ENCODE peak calls at places on chromosome 1, in nine cellular contexts. One of them, this sample, is unnamed.

GRCh38 chr1:61403863-61404615 is 320.9 kb downstream of the TM2D1 start:
- DNase-seq in DMS153: no peak
- DNase-seq in HEK293T: peak; percentile 46
- DNase-seq in renal cortical epithelial cell: peak; percentile 33
- DNase-seq in anterior cingulate cortex: no peak
- DNase-seq in activated CD4-positive, alpha-beta T cell treated with anti-CD3 and anti-CD28 coated beads for 48 hours: no peak
- DNase-seq in psoas muscle: no peak
- DNase-seq in HFFc6: no peak
- DNase-seq in T-helper 1 cell: no peak
- DNase-seq in this sample: peak; percentile 3

GRCh38 chr1:185337221-185337620 is 20.2 kb upstream of the IVNS1ABP start:
- DNase-seq in DMS153: no peak
- DNase-seq in HEK293T: no peak
- DNase-seq in renal cortical epithelial cell: no peak
- DNase-seq in anterior cingulate cortex: no peak
- DNase-seq in activated CD4-positive, alpha-beta T cell treated with anti-CD3 and anti-CD28 coated beads for 48 hours: no peak
- DNase-seq in psoas muscle: no peak
- DNase-seq in HFFc6: peak; percentile 47
- DNase-seq in T-helper 1 cell: no peak
- DNase-seq in this sample: no peak

GRCh38 chr1:224507771-224508523 is 73.3 kb upstream of the WDR26 start:
- DNase-seq in DMS153: no peak
- DNase-seq in HEK293T: no peak
- DNase-seq in renal cortical epithelial cell: no peak
- DNase-seq in anterior cingulate cortex: no peak
- DNase-seq in activated CD4-positive, alpha-beta T cell treated with anti-CD3 and anti-CD28 coated beads for 48 hours: no peak
- DNase-seq in psoas muscle: no peak
- DNase-seq in HFFc6: peak; percentile 24
- DNase-seq in T-helper 1 cell: no peak
- DNase-seq in this sample: no peak

GRCh38 chr1:164922585-164922984 is 363.6 kb downstream of the PBX1 start:
- DNase-seq in DMS153: no peak
- DNase-seq in HEK293T: no peak
- DNase-seq in renal cortical epithelial cell: no peak
- DNase-seq in anterior cingulate cortex: no peak
- DNase-seq in activated CD4-positive, alpha-beta T cell treated with anti-CD3 and anti-CD28 coated beads for 48 hours: no peak
- DNase-seq in psoas muscle: no peak
- DNase-seq in HFFc6: no peak
- DNase-seq in T-helper 1 cell: no peak
- DNase-seq in this sample: no peak

GRCh38 chr1:20168547-20169491 is 17.1 kb upstream of the UBXN10 start:
- DNase-seq in DMS153: no peak
- DNase-seq in HEK293T: no peak
- DNase-seq in renal cortical epithelial cell: no peak
- DNase-seq in anterior cingulate cortex: peak; percentile 53
- DNase-seq in activated CD4-positive, alpha-beta T cell treated with anti-CD3 and anti-CD28 coated beads for 48 hours: no peak
- DNase-seq in psoas muscle: no peak
- DNase-seq in HFFc6: no peak
- DNase-seq in T-helper 1 cell: no peak
- DNase-seq in this sample: no peak

GRCh38 chr1:54342306-54342705 is 63.9 kb downstream of the SSBP3 start:
- DNase-seq in DMS153: no peak
- DNase-seq in HEK293T: no peak
- DNase-seq in renal cortical epithelial cell: no peak
- DNase-seq in anterior cingulate cortex: no peak
- DNase-seq in activated CD4-positive, alpha-beta T cell treated with anti-CD3 and anti-CD28 coated beads for 48 hours: no peak
- DNase-seq in psoas muscle: no peak
- DNase-seq in HFFc6: no peak
- DNase-seq in T-helper 1 cell: no peak
- DNase-seq in this sample: no peak

GRCh38 chr1:159296697-159297375 is 5.3 kb upstream of the FCER1A start:
- DNase-seq in DMS153: no peak
- DNase-seq in HEK293T: no peak
- DNase-seq in renal cortical epithelial cell: no peak
- DNase-seq in anterior cingulate cortex: no peak
- DNase-seq in activated CD4-positive, alpha-beta T cell treated with anti-CD3 and anti-CD28 coated beads for 48 hours: no peak
- DNase-seq in psoas muscle: no peak
- DNase-seq in HFFc6: no peak
- DNase-seq in T-helper 1 cell: no peak
- DNase-seq in this sample: no peak

GRCh38 chr1:19268445-19268844 is 16.8 kb downstream of the MRTO4 start:
- DNase-seq in DMS153: no peak
- DNase-seq in HEK293T: no peak
- DNase-seq in renal cortical epithelial cell: no peak
- DNase-seq in anterior cingulate cortex: no peak
- DNase-seq in activated CD4-positive, alpha-beta T cell treated with anti-CD3 and anti-CD28 coated beads for 48 hours: no peak
- DNase-seq in psoas muscle: no peak
- DNase-seq in HFFc6: no peak
- DNase-seq in T-helper 1 cell: no peak
- DNase-seq in this sample: no peak

GRCh38 chr1:95323117-95323516 is 89.1 kb downstream of the RWDD3 start:
- DNase-seq in DMS153: peak; percentile 37
- DNase-seq in HEK293T: no peak
- DNase-seq in renal cortical epithelial cell: peak; percentile 30
- DNase-seq in anterior cingulate cortex: no peak
- DNase-seq in activated CD4-positive, alpha-beta T cell treated with anti-CD3 and anti-CD28 coated beads for 48 hours: no peak
- DNase-seq in psoas muscle: no peak
- DNase-seq in HFFc6: no peak
- DNase-seq in T-helper 1 cell: no peak
- DNase-seq in this sample: no peak

GRCh38 chr1:190373705-190374336 is 103.8 kb downstream of the BRINP3 start:
- DNase-seq in DMS153: no peak
- DNase-seq in HEK293T: peak; percentile 34
- DNase-seq in renal cortical epithelial cell: peak; percentile 29
- DNase-seq in anterior cingulate cortex: no peak
- DNase-seq in activated CD4-positive, alpha-beta T cell treated with anti-CD3 and anti-CD28 coated beads for 48 hours: no peak
- DNase-seq in psoas muscle: no peak
- DNase-seq in HFFc6: no peak
- DNase-seq in T-helper 1 cell: no peak
- DNase-seq in this sample: no peak

GRCh38 chr1:17351598-17352324 is 20.2 kb upstream of the PADI6 start:
- DNase-seq in DMS153: no peak
- DNase-seq in HEK293T: no peak
- DNase-seq in renal cortical epithelial cell: no peak
- DNase-seq in anterior cingulate cortex: no peak
- DNase-seq in activated CD4-positive, alpha-beta T cell treated with anti-CD3 and anti-CD28 coated beads for 48 hours: no peak
- DNase-seq in psoas muscle: no peak
- DNase-seq in HFFc6: no peak
- DNase-seq in T-helper 1 cell: no peak
- DNase-seq in this sample: no peak

This sample was measured in substantia nigra.